ENCODE peak calls at places on chromosome 1, in nine cellular contexts. One of them, this sample, is unnamed.

GRCh38 chr1:223405507-223405906 is 12.3 kb downstream of the CCDC185 start:
- DNase-seq in hepatocyte: no peak
- DNase-seq in ELR: no peak
- DNase-seq in A549: no peak
- DNase-seq in dermis microvascular lymphatic vessel endothelial cell: no peak
- DNase-seq in NCI-H226: no peak
- DNase-seq in GM13977: no peak
- DNase-seq in mammary epithelial cell: no peak
- DNase-seq in stimulated activated CD4-positive, alpha-beta T cell treated with anti-CD3 and anti-CD28 coated beads, Interleukin-4, amount 100 ng/mL, for 1 hour: no peak
- DNase-seq in this sample: no peak

GRCh38 chr1:94658221-94658620 is 116.7 kb upstream of the F3 start:
- DNase-seq in hepatocyte: peak
- DNase-seq in ELR: peak
- DNase-seq in A549: peak
- DNase-seq in dermis microvascular lymphatic vessel endothelial cell: no peak
- DNase-seq in NCI-H226: peak
- DNase-seq in GM13977: no peak
- DNase-seq in mammary epithelial cell: peak
- DNase-seq in stimulated activated CD4-positive, alpha-beta T cell treated with anti-CD3 and anti-CD28 coated beads, Interleukin-4, amount 100 ng/mL, for 1 hour: no peak
- DNase-seq in this sample: no peak

GRCh38 chr1:59994302-59995198 is 68.0 kb upstream of the CYP2J2 start:
- DNase-seq in hepatocyte: peak
- DNase-seq in ELR: no peak
- DNase-seq in A549: no peak
- DNase-seq in dermis microvascular lymphatic vessel endothelial cell: no peak
- DNase-seq in NCI-H226: peak
- DNase-seq in GM13977: no peak
- DNase-seq in mammary epithelial cell: no peak
- DNase-seq in stimulated activated CD4-positive, alpha-beta T cell treated with anti-CD3 and anti-CD28 coated beads, Interleukin-4, amount 100 ng/mL, for 1 hour: no peak
- DNase-seq in this sample: peak

GRCh38 chr1:158146165-158146564 is 34.5 kb upstream of the CD1D start:
- DNase-seq in hepatocyte: no peak
- DNase-seq in ELR: peak
- DNase-seq in A549: peak
- DNase-seq in dermis microvascular lymphatic vessel endothelial cell: no peak
- DNase-seq in NCI-H226: peak
- DNase-seq in GM13977: no peak
- DNase-seq in mammary epithelial cell: peak
- DNase-seq in stimulated activated CD4-positive, alpha-beta T cell treated with anti-CD3 and anti-CD28 coated beads, Interleukin-4, amount 100 ng/mL, for 1 hour: no peak
- DNase-seq in this sample: no peak

GRCh38 chr1:120179420-120180348 is 3.4 kb upstream of the SEC22B start:
- DNase-seq in hepatocyte: peak
- DNase-seq in ELR: peak
- DNase-seq in A549: no peak
- DNase-seq in dermis microvascular lymphatic vessel endothelial cell: no peak
- DNase-seq in NCI-H226: peak
- DNase-seq in GM13977: peak
- DNase-seq in mammary epithelial cell: peak
- DNase-seq in stimulated activated CD4-positive, alpha-beta T cell treated with anti-CD3 and anti-CD28 coated beads, Interleukin-4, amount 100 ng/mL, for 1 hour: no peak
- DNase-seq in this sample: peak

GRCh38 chr1:9317591-9318331 is 25.1 kb downstream of the SPSB1 start:
- DNase-seq in hepatocyte: peak
- DNase-seq in ELR: peak
- DNase-seq in A549: peak
- DNase-seq in dermis microvascular lymphatic vessel endothelial cell: peak
- DNase-seq in NCI-H226: no peak
- DNase-seq in GM13977: no peak
- DNase-seq in mammary epithelial cell: no peak
- DNase-seq in stimulated activated CD4-positive, alpha-beta T cell treated with anti-CD3 and anti-CD28 coated beads, Interleukin-4, amount 100 ng/mL, for 1 hour: no peak
- DNase-seq in this sample: no peak

GRCh38 chr1:244590670-244591069 is 62.3 kb upstream of the DESI2 start:
- DNase-seq in hepatocyte: no peak
- DNase-seq in ELR: no peak
- DNase-seq in A549: no peak
- DNase-seq in dermis microvascular lymphatic vessel endothelial cell: no peak
- DNase-seq in NCI-H226: no peak
- DNase-seq in GM13977: no peak
- DNase-seq in mammary epithelial cell: no peak
- DNase-seq in stimulated activated CD4-positive, alpha-beta T cell treated with anti-CD3 and anti-CD28 coated beads, Interleukin-4, amount 100 ng/mL, for 1 hour: no peak
- DNase-seq in this sample: no peak

GRCh38 chr1:43844114-43844513 is 89.5 kb upstream of the ARTN start:
- DNase-seq in hepatocyte: peak
- DNase-seq in ELR: peak
- DNase-seq in A549: peak
- DNase-seq in dermis microvascular lymphatic vessel endothelial cell: no peak
- DNase-seq in NCI-H226: peak
- DNase-seq in GM13977: no peak
- DNase-seq in mammary epithelial cell: no peak
- DNase-seq in stimulated activated CD4-positive, alpha-beta T cell treated with anti-CD3 and anti-CD28 coated beads, Interleukin-4, amount 100 ng/mL, for 1 hour: no peak
- DNase-seq in this sample: no peak

GRCh38 chr1:181038399-181038873 is 4.7 kb downstream of the MR1 start:
- DNase-seq in hepatocyte: peak
- DNase-seq in ELR: peak
- DNase-seq in A549: peak
- DNase-seq in dermis microvascular lymphatic vessel endothelial cell: peak
- DNase-seq in NCI-H226: peak
- DNase-seq in GM13977: peak
- DNase-seq in mammary epithelial cell: peak
- DNase-seq in stimulated activated CD4-positive, alpha-beta T cell treated with anti-CD3 and anti-CD28 coated beads, Interleukin-4, amount 100 ng/mL, for 1 hour: peak
- DNase-seq in this sample: no peak

GRCh38 chr1:31421404-31422040 is 8.5 kb downstream of the SERINC2 start:
- DNase-seq in hepatocyte: no peak
- DNase-seq in ELR: peak
- DNase-seq in A549: peak
- DNase-seq in dermis microvascular lymphatic vessel endothelial cell: no peak
- DNase-seq in NCI-H226: no peak
- DNase-seq in GM13977: no peak
- DNase-seq in mammary epithelial cell: peak
- DNase-seq in stimulated activated CD4-positive, alpha-beta T cell treated with anti-CD3 and anti-CD28 coated beads, Interleukin-4, amount 100 ng/mL, for 1 hour: no peak
- DNase-seq in this sample: no peak

GRCh38 chr1:92690212-92690906 is 94.5 kb downstream of the EVI5 start:
- DNase-seq in hepatocyte: no peak
- DNase-seq in ELR: no peak
- DNase-seq in A549: no peak
- DNase-seq in dermis microvascular lymphatic vessel endothelial cell: no peak
- DNase-seq in NCI-H226: no peak
- DNase-seq in GM13977: no peak
- DNase-seq in mammary epithelial cell: no peak
- DNase-seq in stimulated activated CD4-positive, alpha-beta T cell treated with anti-CD3 and anti-CD28 coated beads, Interleukin-4, amount 100 ng/mL, for 1 hour: no peak
- DNase-seq in this sample: no peak

GRCh38 chr1:43121251-43121650 is 50.8 kb downstream of the EBNA1BP2 start:
- DNase-seq in hepatocyte: no peak
- DNase-seq in ELR: no peak
- DNase-seq in A549: no peak
- DNase-seq in dermis microvascular lymphatic vessel endothelial cell: no peak
- DNase-seq in NCI-H226: no peak
- DNase-seq in GM13977: no peak
- DNase-seq in mammary epithelial cell: peak
- DNase-seq in stimulated activated CD4-positive, alpha-beta T cell treated with anti-CD3 and anti-CD28 coated beads, Interleukin-4, amount 100 ng/mL, for 1 hour: no peak
- DNase-seq in this sample: no peak

GRCh38 chr1:105000793-105001192 is 1251.1 kb downstream of the AMY1C start:
- DNase-seq in hepatocyte: no peak
- DNase-seq in ELR: no peak
- DNase-seq in A549: no peak
- DNase-seq in dermis microvascular lymphatic vessel endothelial cell: no peak
- DNase-seq in NCI-H226: no peak
- DNase-seq in GM13977: no peak
- DNase-seq in mammary epithelial cell: no peak
- DNase-seq in stimulated activated CD4-positive, alpha-beta T cell treated with anti-CD3 and anti-CD28 coated beads, Interleukin-4, amount 100 ng/mL, for 1 hour: no peak
- DNase-seq in this sample: no peak

GRCh38 chr1:54212872-54213271 is 12.9 kb downstream of the MRPL37 start:
- DNase-seq in hepatocyte: no peak
- DNase-seq in ELR: no peak
- DNase-seq in A549: no peak
- DNase-seq in dermis microvascular lymphatic vessel endothelial cell: no peak
- DNase-seq in NCI-H226: no peak
- DNase-seq in GM13977: no peak
- DNase-seq in mammary epithelial cell: no peak
- DNase-seq in stimulated activated CD4-positive, alpha-beta T cell treated with anti-CD3 and anti-CD28 coated beads, Interleukin-4, amount 100 ng/mL, for 1 hour: no peak
- DNase-seq in this sample: no peak

GRCh38 chr1:3026581-3027511 is 5.6 kb downstream of the ACTRT2 start:
- DNase-seq in hepatocyte: no peak
- DNase-seq in ELR: no peak
- DNase-seq in A549: no peak
- DNase-seq in dermis microvascular lymphatic vessel endothelial cell: no peak
- DNase-seq in NCI-H226: no peak
- DNase-seq in GM13977: no peak
- DNase-seq in mammary epithelial cell: no peak
- DNase-seq in stimulated activated CD4-positive, alpha-beta T cell treated with anti-CD3 and anti-CD28 coated beads, Interleukin-4, amount 100 ng/mL, for 1 hour: no peak
- DNase-seq in this sample: no peak

GRCh38 chr1:244104309-244105060 is 53.4 kb downstream of the ZBTB18 start:
- DNase-seq in hepatocyte: peak
- DNase-seq in ELR: peak
- DNase-seq in A549: peak
- DNase-seq in dermis microvascular lymphatic vessel endothelial cell: no peak
- DNase-seq in NCI-H226: peak
- DNase-seq in GM13977: no peak
- DNase-seq in mammary epithelial cell: peak
- DNase-seq in stimulated activated CD4-positive, alpha-beta T cell treated with anti-CD3 and anti-CD28 coated beads, Interleukin-4, amount 100 ng/mL, for 1 hour: no peak
- DNase-seq in this sample: peak

GRCh38 chr1:119816407-119816806 is 5.1 kb upstream of the REG4 start:
- DNase-seq in hepatocyte: peak
- DNase-seq in ELR: peak
- DNase-seq in A549: peak
- DNase-seq in dermis microvascular lymphatic vessel endothelial cell: no peak
- DNase-seq in NCI-H226: peak
- DNase-seq in GM13977: no peak
- DNase-seq in mammary epithelial cell: peak
- DNase-seq in stimulated activated CD4-positive, alpha-beta T cell treated with anti-CD3 and anti-CD28 coated beads, Interleukin-4, amount 100 ng/mL, for 1 hour: no peak
- DNase-seq in this sample: no peak

GRCh38 chr1:204961765-204962419 is 81.1 kb upstream of the CNTN2 start:
- DNase-seq in hepatocyte: no peak
- DNase-seq in ELR: no peak
- DNase-seq in A549: no peak
- DNase-seq in dermis microvascular lymphatic vessel endothelial cell: no peak
- DNase-seq in NCI-H226: no peak
- DNase-seq in GM13977: no peak
- DNase-seq in mammary epithelial cell: no peak
- DNase-seq in stimulated activated CD4-positive, alpha-beta T cell treated with anti-CD3 and anti-CD28 coated beads, Interleukin-4, amount 100 ng/mL, for 1 hour: no peak
- DNase-seq in this sample: no peak

GRCh38 chr1:5650283-5651026 is 341.8 kb downstream of the NPHP4 start:
- DNase-seq in hepatocyte: no peak
- DNase-seq in ELR: no peak
- DNase-seq in A549: no peak
- DNase-seq in dermis microvascular lymphatic vessel endothelial cell: no peak
- DNase-seq in NCI-H226: no peak
- DNase-seq in GM13977: no peak
- DNase-seq in mammary epithelial cell: no peak
- DNase-seq in stimulated activated CD4-positive, alpha-beta T cell treated with anti-CD3 and anti-CD28 coated beads, Interleukin-4, amount 100 ng/mL, for 1 hour: no peak
- DNase-seq in this sample: no peak

GRCh38 chr1:21379571-21379970 is 60.4 kb upstream of the NBPF3 start:
- DNase-seq in hepatocyte: no peak
- DNase-seq in ELR: no peak
- DNase-seq in A549: no peak
- DNase-seq in dermis microvascular lymphatic vessel endothelial cell: no peak
- DNase-seq in NCI-H226: no peak
- DNase-seq in GM13977: no peak
- DNase-seq in mammary epithelial cell: no peak
- DNase-seq in stimulated activated CD4-positive, alpha-beta T cell treated with anti-CD3 and anti-CD28 coated beads, Interleukin-4, amount 100 ng/mL, for 1 hour: no peak
- DNase-seq in this sample: no peak